ENCODE peak calls at places on chromosome 3, in eight cellular contexts. X is RWPE1; K is CD4-positive, alpha-beta T cell; Z is IMR-90; C is dorsolateral prefrontal cortex; I is psoas muscle; F is pancreas; E is uterus. P is an unnamed sample.

GRCh38 chr3:30437172-30437571 is 169.2 kb upstream of the TGFBR2 start:
- DNase-seq in E (peak; percentile 52), I (peak; percentile 56), K (no peak), C (no peak), X (no peak), Z (peak; percentile 62), F (no peak), P (no peak)

GRCh38 chr3:81152156-81152555 is 609.3 kb downstream of the GBE1 start:
- DNase-seq in C (no peak), E (no peak), F (no peak), X (no peak), K (no peak), Z (no peak), I (no peak), P (no peak)

GRCh38 chr3:16136042-16136441 is 38.4 kb upstream of the GALNT15 start:
- DNase-seq in E (no peak), F (no peak), K (no peak), I (no peak), Z (peak; percentile 77), X (no peak), C (no peak), P (no peak)

GRCh38 chr3:186200746-186201145 is 91.9 kb upstream of the ETV5 start:
- DNase-seq in F (no peak), K (no peak), E (no peak), I (no peak), Z (no peak), C (peak; percentile 83), X (no peak), P (peak; percentile 62)

GRCh38 chr3:15011174-15011573 is 53.9 kb downstream of the MRPS25 start:
- DNase-seq in C (no peak), I (no peak), F (no peak), K (no peak), Z (no peak), X (no peak), E (no peak), P (no peak)

GRCh38 chr3:141093971-141094401 is 42.8 kb downstream of the SPSB4 start:
- DNase-seq in Z (no peak), C (peak; percentile 54), K (no peak), F (peak; percentile 80), I (peak; percentile 82), X (peak; percentile 52), E (no peak), P (no peak)

GRCh38 chr3:72448858-72449257 is 399.4 kb downstream of the SHQ1 start:
- DNase-seq in F (no peak), K (no peak), Z (no peak), I (no peak), X (peak; percentile 32), C (no peak), E (no peak), P (no peak)

GRCh38 chr3:13579089-13579488 is 30.2 kb downstream of the FBLN2 start:
- DNase-seq in X (peak; percentile 16), Z (peak; percentile 92), K (no peak), E (no peak), I (no peak), C (no peak), F (no peak), P (no peak)

GRCh38 chr3:141000027-141000663 is 51.0 kb upstream of the SPSB4 start:
- DNase-seq in I (peak; percentile 75), K (peak; percentile 21), X (peak; percentile 33), F (peak; percentile 78), C (peak; percentile 68), E (peak; percentile 46), Z (peak; percentile 42), P (no peak)

GRCh38 chr3:127034990-127035652 is 52.2 kb downstream of the PLXNA1 start:
- DNase-seq in X (no peak), C (no peak), I (peak; percentile 40), K (no peak), Z (no peak), F (no peak), E (no peak), P (no peak)

GRCh38 chr3:123783811-123784210 is 100.3 kb downstream of the MYLK start:
- DNase-seq in X (no peak), F (no peak), C (no peak), E (no peak), Z (no peak), K (no peak), I (no peak), P (no peak)

GRCh38 chr3:13124631-13125030 is 51.4 kb upstream of the IQSEC1 start:
- DNase-seq in I (no peak), K (no peak), X (no peak), E (no peak), Z (no peak), F (no peak), C (no peak), P (no peak)

GRCh38 chr3:9398715-9399708 is 1.6 kb downstream of the SETD5 start:
- DNase-seq in E (no peak), I (no peak), K (no peak), C (no peak), F (no peak), X (no peak), Z (peak; percentile 66), P (peak; percentile 33)

GRCh38 chr3:11603628-11604027 is 40.1 kb downstream of the VGLL4 start:
- DNase-seq in C (no peak), I (peak; percentile 88), X (no peak), K (no peak), Z (peak; percentile 97), F (no peak), E (peak; percentile 70), P (no peak)

GRCh38 chr3:159604151-159604581 is 384.5 kb upstream of the IL12A start:
- DNase-seq in K (no peak), X (peak; percentile 13), Z (peak; percentile 68), I (no peak), C (no peak), F (no peak), E (peak; percentile 16), P (no peak)

GRCh38 chr3:115403791-115404190 is 219.5 kb upstream of the GAP43 start:
- DNase-seq in E (no peak), F (no peak), X (no peak), C (no peak), I (no peak), Z (no peak), K (no peak), P (no peak)

GRCh38 chr3:115399751-115400150 is 223.6 kb upstream of the GAP43 start:
- DNase-seq in I (no peak), K (no peak), X (no peak), C (no peak), F (no peak), E (no peak), Z (no peak), P (no peak)

GRCh38 chr3:115401298-115401697 is 222.0 kb upstream of the GAP43 start:
- DNase-seq in K (no peak), E (no peak), X (no peak), F (no peak), C (no peak), I (no peak), Z (peak; percentile 95), P (no peak)

GRCh38 chr3:115401891-115402501 is 221.3 kb upstream of the GAP43 start:
- DNase-seq in E (no peak), Z (peak; percentile 86), X (no peak), I (no peak), C (no peak), K (no peak), F (no peak), P (no peak)

GRCh38 chr3:115402651-115403050 is 220.7 kb upstream of the GAP43 start:
- DNase-seq in X (no peak), I (no peak), C (no peak), K (no peak), F (no peak), Z (no peak), E (no peak), P (no peak)
- H3K27ac ChIP-seq in X (no peak overlapping the region), I (no peak overlapping the region), C (no peak overlapping the region), K (no peak overlapping the region), F (no peak overlapping the region), Z (no peak overlapping the region), E (no peak overlapping the region), P (no peak overlapping the region)

GRCh38 chr3:18354706-18355105 is 70.4 kb downstream of the SATB1 start:
- DNase-seq in X (no peak), K (no peak), F (no peak), Z (no peak), I (no peak), C (no peak), E (no peak), P (no peak)

GRCh38 chr3:18351823-18352744 is 73.1 kb downstream of the SATB1 start:
- DNase-seq in F (peak; percentile 57), C (peak; percentile 30), I (no peak), X (no peak), K (no peak), Z (no peak), E (no peak), P (no peak)

GRCh38 chr3:18351069-18351628 is 74.0 kb downstream of the SATB1 start:
- DNase-seq in F (no peak), Z (no peak), I (no peak), K (no peak), C (no peak), X (no peak), E (no peak), P (no peak)

GRCh38 chr3:18357747-18358146 is 67.4 kb downstream of the SATB1 start:
- DNase-seq in C (no peak), E (no peak), Z (no peak), I (no peak), X (no peak), K (no peak), F (no peak), P (no peak)

GRCh38 chr3:18355819-18356218 is 69.3 kb downstream of the SATB1 start:
- DNase-seq in K (no peak), Z (no peak), E (no peak), F (no peak), X (no peak), I (no peak), C (no peak), P (no peak)
- H3K27ac ChIP-seq in K (no peak overlapping the region), Z (no peak overlapping the region), E (no peak overlapping the region), F (no peak overlapping the region), X (no peak overlapping the region), I (no peak overlapping the region), C (no peak overlapping the region), P (no peak overlapping the region)

DNA sequence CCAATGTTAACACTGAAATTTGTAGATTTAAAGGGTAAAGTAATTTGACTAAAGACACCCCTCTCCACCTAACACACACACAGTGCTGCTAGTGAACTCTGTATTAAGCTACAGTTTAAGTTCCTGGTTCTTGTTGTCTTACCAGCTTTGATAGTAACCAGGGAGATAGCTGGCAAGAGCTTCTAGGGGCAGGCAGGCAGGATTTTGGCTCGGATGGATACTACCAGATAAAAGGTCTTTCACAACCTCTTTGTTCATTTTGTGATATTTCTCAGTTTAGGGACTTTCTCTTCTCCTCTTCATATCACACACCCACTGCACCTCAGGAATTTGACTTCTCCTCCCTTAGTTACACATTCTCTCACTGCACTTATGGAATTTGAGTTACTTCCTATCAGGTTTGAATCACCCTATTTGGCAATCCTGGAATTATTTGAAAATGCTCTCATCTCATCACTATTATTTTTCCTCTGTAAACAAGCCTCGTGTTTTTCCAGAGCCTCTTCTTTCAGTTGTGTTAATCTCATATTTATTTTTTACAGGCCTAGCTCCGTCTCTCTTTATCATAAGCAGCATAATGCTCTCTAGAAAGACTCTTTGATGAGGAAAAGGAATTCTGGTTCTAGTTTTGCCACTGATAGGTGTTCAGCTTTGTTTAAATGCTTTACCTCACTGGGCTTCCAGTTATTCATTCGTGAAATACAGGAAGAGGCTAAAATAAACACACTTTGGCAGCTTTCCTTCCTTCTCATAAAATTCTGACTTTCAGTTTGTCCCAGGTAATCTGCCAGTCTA is 23.0 kb upstream of the CLDN1 start:
- DNase-seq in F (peak; percentile 41), X (peak; percentile 73), E (peak; percentile 42), I (no peak), K (no peak), C (no peak), Z (peak; percentile 97), P (no peak)
- H3K27ac ChIP-seq in F (peak overlapping the region; percentile 86), X (no peak overlapping the region), E (peak overlapping the region; percentile 93), I (no peak overlapping the region), K (no peak overlapping the region), C (no peak overlapping the region), Z (peak overlapping the region; percentile 88), P (no peak overlapping the region)

GRCh38 chr3:43957553-43957952 is 266.8 kb downstream of the ABHD5 start:
- DNase-seq in E (no peak), X (no peak), Z (no peak), F (no peak), K (no peak), C (no peak), I (no peak), P (no peak)
- H3K27ac ChIP-seq in E (no peak overlapping the region), X (no peak overlapping the region), Z (no peak overlapping the region), F (no peak overlapping the region), K (no peak overlapping the region), C (no peak overlapping the region), I (no peak overlapping the region), P (no peak overlapping the region)

P was measured in caudate nucleus.